ENCODE peak calls at places on chromosome 15, in nine cellular contexts. One of them, this sample, is unnamed.

GRCh38 chr15:90496791-90497190 is 32.9 kb upstream of the CRTC3 start:
- DNase-seq in A549: no peak
- DNase-seq in body of pancreas: peak
- DNase-seq in ovary: no peak
- DNase-seq in transverse colon: no peak
- DNase-seq in lower leg skin: no peak
- DNase-seq in spleen: no peak
- DNase-seq in choroid plexus epithelial cell: peak
- DNase-seq in heart left ventricle: no peak
- DNase-seq in this sample: no peak

GRCh38 chr15:100911086-100911485 is 8.1 kb upstream of the LRRK1 start:
- DNase-seq in A549: no peak
- DNase-seq in body of pancreas: no peak
- DNase-seq in ovary: no peak
- DNase-seq in transverse colon: no peak
- DNase-seq in lower leg skin: no peak
- DNase-seq in spleen: no peak
- DNase-seq in choroid plexus epithelial cell: no peak
- DNase-seq in heart left ventricle: no peak
- DNase-seq in this sample: no peak

GRCh38 chr15:73518876-73519594 is 76.1 kb downstream of the REC114 start:
- DNase-seq in A549: no peak
- DNase-seq in body of pancreas: no peak
- DNase-seq in ovary: no peak
- DNase-seq in transverse colon: no peak
- DNase-seq in lower leg skin: no peak
- DNase-seq in spleen: no peak
- DNase-seq in choroid plexus epithelial cell: no peak
- DNase-seq in heart left ventricle: no peak
- DNase-seq in this sample: no peak

GRCh38 chr15:62934236-62934971 is 108.1 kb upstream of the TPM1 start:
- DNase-seq in A549: no peak
- DNase-seq in body of pancreas: no peak
- DNase-seq in ovary: no peak
- DNase-seq in transverse colon: no peak
- DNase-seq in lower leg skin: peak
- DNase-seq in spleen: no peak
- DNase-seq in choroid plexus epithelial cell: no peak
- DNase-seq in heart left ventricle: no peak
- DNase-seq in this sample: no peak

GRCh38 chr15:68794307-68794706 is 26.4 kb downstream of the ANP32A start:
- DNase-seq in A549: no peak
- DNase-seq in body of pancreas: no peak
- DNase-seq in ovary: no peak
- DNase-seq in transverse colon: no peak
- DNase-seq in lower leg skin: no peak
- DNase-seq in spleen: no peak
- DNase-seq in choroid plexus epithelial cell: no peak
- DNase-seq in heart left ventricle: no peak
- DNase-seq in this sample: no peak

GRCh38 chr15:23588268-23588667 is 22.8 kb downstream of the MKRN3 start:
- DNase-seq in A549: no peak
- DNase-seq in body of pancreas: no peak
- DNase-seq in ovary: no peak
- DNase-seq in transverse colon: no peak
- DNase-seq in lower leg skin: no peak
- DNase-seq in spleen: no peak
- DNase-seq in choroid plexus epithelial cell: no peak
- DNase-seq in heart left ventricle: no peak
- DNase-seq in this sample: no peak

GRCh38 chr15:96494530-96494929 is 164.0 kb downstream of the NR2F2 start:
- DNase-seq in A549: no peak
- DNase-seq in body of pancreas: no peak
- DNase-seq in ovary: no peak
- DNase-seq in transverse colon: no peak
- DNase-seq in lower leg skin: no peak
- DNase-seq in spleen: no peak
- DNase-seq in choroid plexus epithelial cell: no peak
- DNase-seq in heart left ventricle: no peak
- DNase-seq in this sample: no peak

GRCh38 chr15:56763496-56763895 is 30.2 kb upstream of the ZNF280D start:
- DNase-seq in A549: no peak
- DNase-seq in body of pancreas: no peak
- DNase-seq in ovary: no peak
- DNase-seq in transverse colon: no peak
- DNase-seq in lower leg skin: no peak
- DNase-seq in spleen: no peak
- DNase-seq in choroid plexus epithelial cell: no peak
- DNase-seq in heart left ventricle: no peak
- DNase-seq in this sample: no peak

GRCh38 chr15:30882861-30883433 is 20.8 kb upstream of the FAN1 start:
- DNase-seq in A549: no peak
- DNase-seq in body of pancreas: no peak
- DNase-seq in ovary: no peak
- DNase-seq in transverse colon: no peak
- DNase-seq in lower leg skin: no peak
- DNase-seq in spleen: no peak
- DNase-seq in choroid plexus epithelial cell: peak
- DNase-seq in heart left ventricle: no peak
- DNase-seq in this sample: no peak

GRCh38 chr15:68316061-68316804 is 38.7 kb downstream of the FEM1B start:
- DNase-seq in A549: peak
- DNase-seq in body of pancreas: no peak
- DNase-seq in ovary: peak
- DNase-seq in transverse colon: no peak
- DNase-seq in lower leg skin: no peak
- DNase-seq in spleen: peak
- DNase-seq in choroid plexus epithelial cell: peak
- DNase-seq in heart left ventricle: peak
- DNase-seq in this sample: peak

DNA sequence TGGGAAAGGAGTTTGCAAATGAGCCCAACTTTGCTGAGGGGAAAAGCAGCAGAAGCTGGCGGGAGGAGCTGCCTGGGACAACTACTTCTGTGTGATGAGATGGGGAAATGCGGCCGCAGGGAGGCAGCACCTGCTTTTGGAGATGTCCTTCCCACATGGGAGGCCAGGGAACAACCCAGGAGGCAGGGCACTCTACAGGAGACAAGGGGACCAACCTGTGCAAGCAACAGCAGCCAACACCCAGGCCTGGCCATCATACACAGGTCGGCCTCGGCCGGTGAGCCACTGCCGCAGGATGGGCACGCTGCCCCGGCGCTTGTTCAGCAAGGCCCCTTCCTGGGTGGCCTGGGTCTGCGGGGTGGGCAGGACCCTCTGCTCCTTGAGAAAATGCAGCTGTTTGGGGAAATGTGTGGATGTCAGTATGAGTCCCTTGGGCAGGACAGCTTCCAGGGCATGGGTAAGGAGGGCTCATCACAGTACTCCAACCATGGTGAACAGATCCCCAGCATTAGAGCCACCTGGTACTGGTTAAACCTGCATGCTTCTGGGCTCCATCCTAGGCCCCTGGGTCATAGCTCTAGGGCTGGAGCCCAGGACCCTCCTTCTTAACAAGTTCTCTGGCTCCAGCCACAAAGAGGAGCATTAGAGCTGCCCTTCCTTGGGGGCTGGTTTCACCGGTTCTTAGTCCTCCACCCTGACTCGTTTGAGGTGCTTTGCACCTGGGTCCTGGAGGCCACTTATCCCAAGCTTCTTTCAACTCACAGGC is 11.6 kb downstream of the EPB42 start:
- DNase-seq in A549: peak
- DNase-seq in body of pancreas: peak
- DNase-seq in ovary: no peak
- DNase-seq in transverse colon: no peak
- DNase-seq in lower leg skin: no peak
- DNase-seq in spleen: no peak
- DNase-seq in choroid plexus epithelial cell: peak
- DNase-seq in heart left ventricle: no peak
- DNase-seq in this sample: no peak
- TF ChIP-seq CTCF in A549: peak
- TF ChIP-seq CTCF in body of pancreas: peak
- TF ChIP-seq CTCF in ovary: no peak
- TF ChIP-seq CTCF in transverse colon: no peak
- TF ChIP-seq CTCF in lower leg skin: no peak
- TF ChIP-seq CTCF in spleen: no peak
- TF ChIP-seq CTCF in choroid plexus epithelial cell: peak
- TF ChIP-seq CTCF in heart left ventricle: no peak
- TF ChIP-seq CTCF in this sample: peak

DNA sequence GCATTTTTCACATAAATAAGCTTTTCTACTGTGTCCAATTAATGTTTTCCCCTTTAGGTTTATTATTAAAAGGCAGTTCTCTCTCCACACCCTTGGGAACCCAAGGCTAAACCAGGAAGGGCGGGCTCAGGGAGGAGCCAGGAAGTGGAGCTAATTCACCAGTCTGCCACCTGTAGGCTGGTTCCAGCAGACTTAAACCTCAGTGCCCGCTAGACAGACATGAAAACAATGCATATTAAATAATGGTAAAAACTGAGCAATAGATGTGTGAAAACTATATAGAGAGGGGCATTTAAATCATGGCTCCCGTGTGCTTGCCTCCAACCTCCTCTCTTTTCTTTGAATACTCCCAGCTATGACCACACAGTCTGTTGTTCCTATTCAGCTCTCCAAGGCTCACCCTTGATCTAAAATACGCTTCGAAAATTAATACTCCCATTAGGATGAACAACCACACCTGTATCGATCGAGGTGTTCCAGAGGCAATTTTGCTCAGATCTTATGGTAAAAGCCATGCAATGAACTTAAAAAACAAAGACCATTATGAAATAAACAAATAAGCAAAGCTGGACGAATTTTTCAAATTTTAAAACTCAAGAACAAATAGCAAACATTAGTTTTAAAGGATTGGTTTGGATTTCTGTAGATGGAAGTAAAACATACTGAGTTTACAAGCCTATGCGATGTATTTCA is 253.3 kb downstream of the TJP1 start:
- DNase-seq in A549: peak
- DNase-seq in body of pancreas: peak
- DNase-seq in ovary: no peak
- DNase-seq in transverse colon: peak
- DNase-seq in lower leg skin: no peak
- DNase-seq in spleen: no peak
- DNase-seq in choroid plexus epithelial cell: peak
- DNase-seq in heart left ventricle: no peak
- DNase-seq in this sample: no peak
- H3K4me3 ChIP-seq in A549: no peak
- H3K4me3 ChIP-seq in body of pancreas: no peak
- H3K4me3 ChIP-seq in ovary: no peak
- H3K4me3 ChIP-seq in transverse colon: no peak
- H3K4me3 ChIP-seq in lower leg skin: no peak
- H3K4me3 ChIP-seq in spleen: no peak
- H3K4me3 ChIP-seq in choroid plexus epithelial cell: no peak
- H3K4me3 ChIP-seq in heart left ventricle: no peak
- H3K4me3 ChIP-seq in this sample: no peak

DNA sequence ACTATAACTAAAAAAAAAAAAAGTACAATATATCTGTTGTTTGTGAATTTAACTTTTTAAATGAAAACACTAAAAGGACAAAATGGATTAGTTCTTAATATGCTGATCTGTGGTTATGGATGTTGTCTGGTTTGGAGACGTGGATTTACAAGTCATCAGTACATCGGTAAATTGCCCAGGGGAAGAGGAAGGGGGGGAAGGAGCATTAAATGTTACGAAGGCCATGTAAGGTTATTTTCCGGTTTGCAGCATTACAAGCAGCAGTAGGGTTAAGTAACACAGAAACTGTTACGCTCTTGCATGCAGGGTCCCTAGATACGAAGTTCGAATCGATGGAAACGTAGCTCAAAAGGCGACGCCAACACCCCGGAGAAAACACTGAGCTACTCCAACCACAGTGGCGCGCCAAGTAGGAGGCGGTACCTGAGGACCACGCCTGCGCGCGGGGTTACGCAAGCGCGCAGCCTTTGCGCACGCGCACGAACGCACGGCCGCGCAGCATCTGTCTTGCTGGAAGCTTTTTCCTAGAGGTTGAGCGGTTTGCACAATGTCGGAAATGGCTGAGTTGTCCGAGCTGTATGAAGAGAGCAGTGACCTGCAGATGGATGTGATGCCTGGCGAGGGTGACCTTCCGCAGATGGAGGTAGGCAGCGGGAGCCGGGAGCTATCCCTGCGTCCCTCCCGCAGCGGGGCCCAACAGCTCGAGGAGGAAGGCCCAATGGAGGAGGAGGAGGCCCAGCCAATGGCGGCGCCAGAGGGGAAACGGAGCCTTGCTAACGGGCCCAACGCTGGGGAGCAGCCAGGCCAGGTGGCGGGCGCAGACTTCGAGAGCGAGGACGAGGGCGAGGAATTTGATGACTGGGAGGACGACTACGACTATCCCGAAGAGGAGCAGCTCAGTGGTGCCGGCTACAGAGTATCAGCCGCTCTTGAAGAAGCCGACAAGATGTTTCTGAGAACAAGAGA is at the start of gene EID1:
- DNase-seq in A549: peak
- DNase-seq in body of pancreas: peak
- DNase-seq in ovary: peak
- DNase-seq in transverse colon: peak
- DNase-seq in lower leg skin: peak
- DNase-seq in spleen: peak
- DNase-seq in choroid plexus epithelial cell: peak
- DNase-seq in heart left ventricle: peak
- DNase-seq in this sample: peak
- TF ChIP-seq CTCF in A549: no peak
- TF ChIP-seq CTCF in body of pancreas: no peak
- TF ChIP-seq CTCF in ovary: no peak
- TF ChIP-seq CTCF in transverse colon: no peak
- TF ChIP-seq CTCF in lower leg skin: no peak
- TF ChIP-seq CTCF in spleen: no peak
- TF ChIP-seq CTCF in choroid plexus epithelial cell: no peak
- TF ChIP-seq CTCF in heart left ventricle: no peak
- TF ChIP-seq CTCF in this sample: no peak

DNA sequence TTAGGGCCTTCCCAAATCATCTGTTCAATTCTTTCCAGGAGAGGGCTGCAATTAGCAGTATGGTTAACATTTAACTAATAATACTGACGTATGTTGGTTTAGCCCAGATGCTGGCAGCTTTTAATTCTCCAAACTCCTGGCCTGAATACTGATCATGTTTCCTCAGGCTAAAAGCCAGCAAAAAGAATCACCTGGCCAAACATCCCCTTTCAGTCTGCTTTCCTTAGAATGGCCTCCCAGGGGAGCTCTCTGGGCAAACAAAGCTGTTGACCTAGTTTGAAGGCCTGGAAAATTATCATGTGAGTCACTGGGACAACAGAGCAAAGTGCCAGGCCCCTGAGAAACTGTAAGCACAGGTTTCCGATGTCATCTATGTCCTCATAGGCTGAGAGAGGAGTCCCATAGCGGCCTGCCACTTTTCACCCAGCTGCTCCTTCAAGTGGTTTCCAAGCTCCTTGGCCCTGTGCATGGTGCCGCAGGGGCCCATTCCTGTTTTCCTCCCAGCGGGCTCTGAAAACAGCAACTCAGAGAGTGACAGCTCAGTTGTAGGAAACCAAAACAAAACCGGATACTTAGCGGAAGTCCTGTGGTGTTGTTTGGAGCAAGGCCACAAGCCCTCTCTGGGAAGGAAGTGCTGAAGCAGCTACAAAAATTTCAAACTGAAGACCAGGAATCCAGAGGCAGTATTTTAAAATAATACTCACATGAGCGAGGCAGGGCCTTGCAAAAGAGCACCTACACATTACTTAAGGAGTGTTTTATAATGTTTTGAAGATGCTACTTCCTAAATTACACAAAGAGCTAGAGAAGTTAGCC is 36.5 kb upstream of the RAB11A start:
- DNase-seq in A549: peak
- DNase-seq in body of pancreas: peak
- DNase-seq in ovary: peak
- DNase-seq in transverse colon: peak
- DNase-seq in lower leg skin: peak
- DNase-seq in spleen: peak
- DNase-seq in choroid plexus epithelial cell: peak
- DNase-seq in heart left ventricle: peak
- DNase-seq in this sample: peak
- H3K4me3 ChIP-seq in A549: peak
- H3K4me3 ChIP-seq in body of pancreas: no peak
- H3K4me3 ChIP-seq in ovary: peak
- H3K4me3 ChIP-seq in transverse colon: peak
- H3K4me3 ChIP-seq in lower leg skin: no peak
- H3K4me3 ChIP-seq in spleen: peak
- H3K4me3 ChIP-seq in choroid plexus epithelial cell: peak
- H3K4me3 ChIP-seq in heart left ventricle: peak
- H3K4me3 ChIP-seq in this sample: no peak